ENCODE peak calls at places on chromosome 2, in six cellular contexts. X, A, I, O, V and J are unnamed samples.

GRCh38 chr2:105294844-105295481 is 34.6 kb downstream of the TGFBRAP1 start:
- DNase-seq in I (peak), V (peak), A (no peak), X (peak), O (peak), J (peak)

GRCh38 chr2:181896286-181896685 is 4.8 kb downstream of the ITPRID2 start:
- DNase-seq in A (no peak), V (no peak), X (no peak), O (no peak), I (no peak), J (no peak)

GRCh38 chr2:177478907-177479306 is 86.3 kb downstream of the AGPS start:
- DNase-seq in V (no peak), I (no peak), O (no peak), X (no peak), A (no peak), J (no peak)

GRCh38 chr2:150789376-150789905 is 302.0 kb upstream of the RND3 start:
- DNase-seq in A (no peak), X (no peak), I (no peak), V (no peak), O (no peak), J (no peak)

GRCh38 chr2:241218131-241219029 is 29.9 kb downstream of the ANO7 start:
- DNase-seq in A (no peak), V (peak), O (peak), I (peak), X (peak), J (peak)

GRCh38 chr2:60347781-60348180 is 205.7 kb downstream of the BCL11A start:
- DNase-seq in I (no peak), A (no peak), O (no peak), X (peak), V (no peak), J (no peak)

GRCh38 chr2:20439193-20439475 is 7.7 kb upstream of the RHOB start:
- DNase-seq in V (no peak), O (peak), A (no peak), I (peak), X (peak), J (no peak)

GRCh38 chr2:50863856-50864255 is 168.1 kb downstream of the NRXN1 start:
- DNase-seq in X (no peak), V (no peak), O (no peak), I (no peak), A (no peak), J (no peak)

GRCh38 chr2:7588295-7588694 is 671.1 kb downstream of the RNF144A start:
- DNase-seq in V (no peak), X (peak), I (no peak), O (no peak), A (no peak), J (peak)

GRCh38 chr2:39018633-39019032 is 102.2 kb downstream of the SOS1 start:
- DNase-seq in V (no peak), X (no peak), I (no peak), O (no peak), A (no peak), J (no peak)

GRCh38 chr2:181546086-181546485 is 88.9 kb downstream of the ITGA4 start:
- DNase-seq in X (peak), V (peak), O (peak), A (no peak), I (peak), J (no peak)

GRCh38 chr2:211745295-211746097 is 793.1 kb downstream of the ERBB4 start:
- DNase-seq in V (peak), X (peak), O (peak), I (no peak), A (no peak), J (peak)

GRCh38 chr2:158412206-158412605 is 44.3 kb downstream of the CCDC148 start:
- DNase-seq in A (no peak), X (no peak), O (peak), I (no peak), V (peak), J (no peak)

GRCh38 chr2:236872971-236873370 is 212.7 kb upstream of the COPS8 start:
- DNase-seq in A (no peak), I (no peak), V (no peak), X (peak), O (no peak), J (no peak)

GRCh38 chr2:155792666-155793065 is 539.9 kb downstream of the NR4A2 start:
- DNase-seq in O (no peak), I (no peak), V (no peak), A (no peak), X (no peak), J (no peak)

GRCh38 chr2:54916637-54917036 is 133.6 kb downstream of the RTN4 start:
- DNase-seq in V (no peak), I (no peak), O (no peak), A (no peak), X (no peak), J (no peak)

GRCh38 chr2:20558391-20559150 is 92.3 kb downstream of the HS1BP3 start:
- DNase-seq in V (no peak), I (no peak), X (no peak), A (no peak), O (no peak), J (no peak)

GRCh38 chr2:205692095-205692494 is 9.8 kb downstream of the NRP2 start:
- DNase-seq in O (peak), A (no peak), V (peak), X (no peak), I (no peak), J (no peak)

GRCh38 chr2:202736826-202737225 is 102.1 kb downstream of the FAM117B start:
- DNase-seq in O (no peak), V (no peak), A (no peak), I (no peak), X (no peak), J (no peak)

GRCh38 chr2:64666810-64667438 is 13.2 kb upstream of the SERTAD2 start:
- DNase-seq in V (no peak), X (no peak), O (no peak), I (no peak), A (no peak), J (no peak)

GRCh38 chr2:191014653-191015020 is 666 bp upstream of the STAT1 start:
- DNase-seq in I (no peak), O (no peak), A (no peak), V (no peak), X (peak), J (no peak)

GRCh38 chr2:101040761-101041160 is 38.7 kb downstream of the RPL31 start:
- DNase-seq in A (no peak), V (no peak), X (no peak), O (no peak), I (no peak), J (no peak)

GRCh38 chr2:18971069-18971378 is 381.7 kb upstream of the NT5C1B start:
- DNase-seq in A (no peak), V (no peak), X (no peak), O (no peak), I (no peak), J (no peak)

GRCh38 chr2:67671464-67672450 is 274.6 kb downstream of the ETAA1 start:
- DNase-seq in O (no peak), X (no peak), I (no peak), V (no peak), A (no peak), J (no peak)

GRCh38 chr2:236527198-236527640 is 42.4 kb upstream of the ACKR3 start:
- DNase-seq in V (peak), A (no peak), I (no peak), X (no peak), O (no peak), J (no peak)

GRCh38 chr2:21118302-21118920 is 5.4 kb upstream of the TDRD15 start:
- DNase-seq in A (no peak), X (peak), I (no peak), O (peak), V (peak), J (peak)

GRCh38 chr2:161362568-161363166 is 53.4 kb upstream of the TBR1 start:
- DNase-seq in I (no peak), V (no peak), A (no peak), O (no peak), X (no peak), J (no peak)

GRCh38 chr2:70607121-70607551 is 53.5 kb upstream of the TGFA start:
- DNase-seq in O (no peak), V (peak), I (no peak), X (peak), A (no peak), J (no peak)

GRCh38 chr2:240783819-240784621 is 36.0 kb downstream of the KIF1A start:
- DNase-seq in I (no peak), V (no peak), A (peak), O (no peak), X (no peak), J (no peak)

GRCh38 chr2:127087780-127088495 is 19.0 kb downstream of the BIN1 start:
- DNase-seq in A (no peak), I (no peak), X (no peak), O (peak), V (no peak), J (no peak)

GRCh38 chr2:142234701-142235100 is 103.9 kb upstream of the LRP1B start:
- DNase-seq in V (peak), O (no peak), I (no peak), X (no peak), A (no peak), J (peak)

GRCh38 chr2:43459455-43459854 is 136.4 kb downstream of the THADA start:
- DNase-seq in I (peak), X (peak), A (no peak), V (peak), O (peak), J (no peak)

GRCh38 chr2:241818229-241818942 is 9.4 kb downstream of the NEU4 start:
- DNase-seq in V (no peak), O (no peak), X (no peak), I (no peak), A (no peak), J (no peak)

GRCh38 chr2:234203135-234203984 is 152.9 kb downstream of the SPP2 start:
- DNase-seq in I (peak), X (peak), V (peak), O (peak), A (no peak), J (peak)
- H3K4me3 ChIP-seq in I (peak), X (no peak), V (peak), O (peak), A (no peak), J (no peak)

GRCh38 chr2:102251042-102251848 is 60.1 kb upstream of the IL1RL1 start:
- DNase-seq in A (no peak), I (no peak), O (no peak), V (peak), X (peak), J (peak)

GRCh38 chr2:102241616-102242260 is 54.9 kb downstream of the IL1RL2 start:
- DNase-seq in X (peak), A (no peak), V (no peak), O (no peak), I (no peak), J (no peak)

GRCh38 chr2:102240640-102241370 is 54.0 kb downstream of the IL1RL2 start:
- DNase-seq in A (no peak), V (peak), O (peak), X (peak), I (peak), J (peak)

GRCh38 chr2:102250278-102250821 is 61.0 kb upstream of the IL1RL1 start:
- DNase-seq in X (no peak), A (no peak), I (no peak), V (no peak), O (no peak), J (no peak)

DNA sequence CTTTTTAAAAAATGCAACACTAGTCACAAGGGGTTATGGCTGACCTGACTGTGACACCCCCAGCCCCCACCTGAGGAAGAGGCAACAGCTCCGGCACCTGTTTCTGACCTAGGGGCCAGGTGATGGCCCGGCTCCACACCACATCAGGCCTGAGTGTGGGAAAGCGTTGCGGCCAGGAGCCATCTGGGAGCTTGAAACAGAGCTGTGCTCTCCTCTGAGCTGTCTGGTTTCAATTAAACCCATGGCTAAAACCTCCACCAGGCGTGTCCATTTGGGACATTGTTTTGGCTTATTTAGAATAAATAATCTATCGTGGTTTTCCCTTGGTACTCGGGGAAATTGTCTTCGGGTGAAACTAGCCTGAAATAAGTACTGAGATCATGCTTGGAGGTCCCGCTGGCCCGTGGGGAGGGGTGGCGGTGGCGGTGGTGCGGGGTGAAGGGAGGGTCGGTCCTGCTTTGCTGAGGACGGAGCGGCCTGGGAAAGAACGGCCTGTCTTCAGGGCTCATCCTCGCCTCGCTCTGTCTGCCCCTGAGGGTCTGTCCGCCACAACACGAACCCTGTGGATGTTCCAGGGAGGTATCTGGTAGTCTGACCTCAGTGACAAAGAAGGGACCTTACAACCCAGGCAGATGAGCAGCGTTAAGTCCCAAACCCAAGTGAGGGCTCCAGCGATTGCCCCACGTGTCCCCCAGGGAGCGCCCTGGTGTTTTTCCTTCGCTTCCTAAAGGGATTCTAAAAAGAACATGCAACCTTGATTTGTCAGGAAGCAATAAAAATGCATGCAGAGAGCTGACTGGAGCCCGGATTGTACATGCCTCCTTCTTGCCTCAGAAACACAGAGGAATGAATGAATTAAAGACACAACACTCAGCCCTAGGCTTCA is 58.7 kb downstream of the IL1RL2 start:
- DNase-seq in O (peak), V (no peak), X (no peak), I (no peak), A (no peak), J (peak)
- TF ChIP-seq CTCF in O (peak), V (no peak), X (no peak), I (no peak), A (no peak), J (no peak)

GRCh38 chr2:232875256-232876070 is 5.4 kb downstream of the SNORC start:
- DNase-seq in O (no peak), X (no peak), A (no peak), V (no peak), I (no peak), J (peak)

GRCh38 chr2:232876978-232877441 is 6.9 kb downstream of the SNORC start:
- DNase-seq in I (no peak), O (no peak), X (no peak), A (no peak), V (no peak), J (no peak)

GRCh38 chr2:232874677-232875223 is 4.7 kb downstream of the SNORC start:
- DNase-seq in V (no peak), A (no peak), O (no peak), I (no peak), X (no peak), J (no peak)

GRCh38 chr2:232877940-232878511 is 8.0 kb downstream of the SNORC start:
- DNase-seq in A (no peak), I (no peak), O (no peak), X (no peak), V (no peak), J (no peak)

GRCh38 chr2:232876071-232876977 is 6.3 kb downstream of the SNORC start:
- DNase-seq in X (peak), A (no peak), I (no peak), O (no peak), V (peak), J (peak)
- H3K4me3 ChIP-seq in X (peak), A (peak), I (peak), O (peak), V (peak), J (peak)

DNA sequence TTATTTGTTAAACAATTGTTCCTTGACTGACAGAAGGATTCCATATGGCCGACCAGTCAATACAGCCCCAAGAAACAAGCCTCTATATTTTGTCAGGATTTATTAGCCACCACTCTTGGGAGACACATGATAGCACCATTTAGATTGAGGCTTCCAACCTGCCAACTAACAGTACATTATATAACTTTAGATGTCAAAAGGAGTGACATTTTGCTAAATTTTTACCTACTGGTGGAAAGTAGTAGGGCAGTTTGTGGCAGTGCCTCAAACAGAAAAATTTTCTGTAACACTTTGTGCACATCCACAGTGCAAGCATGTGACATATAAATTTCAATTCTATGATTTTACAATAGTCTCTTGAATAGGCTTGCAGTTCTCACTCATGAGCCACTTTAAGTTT is 464.0 kb downstream of the TRIB2 start:
- DNase-seq in A (no peak), V (no peak), O (no peak), I (no peak), X (no peak), J (no peak)
- TF ChIP-seq CTCF in A (no peak), V (no peak), O (no peak), I (no peak), X (no peak), J (no peak)

GRCh38 chr2:45013229-45014015 is 4.2 kb upstream of the SIX2 start:
- DNase-seq in A (no peak), V (no peak), X (no peak), I (no peak), O (no peak), J (no peak)
- H3K4me3 ChIP-seq in A (peak), V (no peak), X (peak), I (peak), O (no peak), J (peak)

DNA sequence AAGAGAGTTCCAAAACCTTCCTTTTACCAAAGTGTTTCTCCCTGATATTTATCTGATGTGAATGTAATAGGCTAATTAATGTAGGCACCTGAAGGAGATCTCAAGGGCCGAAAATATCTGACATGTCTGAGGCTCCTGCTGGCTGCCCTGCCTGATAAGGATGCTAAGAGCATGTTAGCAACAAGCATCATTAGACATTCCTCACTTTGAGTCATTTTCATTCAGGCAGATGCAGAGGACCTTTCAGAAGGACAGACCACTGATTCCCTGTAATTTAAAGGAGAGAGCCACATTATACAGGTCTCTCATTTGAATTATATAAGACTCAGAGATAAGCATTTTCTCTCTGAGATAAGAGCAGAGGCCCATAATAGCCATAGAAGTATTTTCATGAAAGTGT is 222.4 kb upstream of the NCKAP5 start:
- DNase-seq in X (no peak), O (peak), I (no peak), A (no peak), V (peak), J (no peak)
- TF ChIP-seq CTCF in X (no peak), O (no peak), I (no peak), A (no peak), V (no peak), J (no peak)